ENCODE peak calls at places on chromosomes 4 and X, in ten cellular contexts. G, A, K, J, D, Y, C, H, T and Z are unnamed samples.
A peak's percentile ranks its signal among the peaks of the same experiment; 100 is the strongest.

GRCh38 chr4:73669410-73670183 is 49.4 kb upstream of the RASSF6 start:
- DNase-seq in C (no peak), A (peak; percentile 81), D (no peak), K (no peak), Y (peak; percentile 69), G (no peak), T (no peak), J (no peak), H (no peak), Z (no peak)

GRCh38 chr4:77196866-77197265 is 39.9 kb downstream of the CCNG2 start:
- DNase-seq in K (no peak), D (no peak), C (no peak), G (no peak), J (no peak), H (no peak), Y (no peak), A (no peak), T (no peak), Z (no peak)

GRCh38 chr4:103137446-103137827 is 37.8 kb upstream of the BDH2 start:
- DNase-seq in C (no peak), A (no peak), H (no peak), J (no peak), T (peak; percentile 84), D (no peak), Y (peak; percentile 14), K (peak; percentile 75), G (no peak), Z (no peak)

GRCh38 chr4:73998040-73999011 is at the start of gene CXCL5:
- DNase-seq in K (peak; percentile 68), Y (peak; percentile 69), A (peak; percentile 91), H (no peak), T (peak; percentile 29), J (no peak), C (peak; percentile 26), G (peak; percentile 66), D (no peak), Z (no peak)

GRCh38 chr4:8387615-8388266 is 52.8 kb downstream of the ACOX3 start:
- DNase-seq in A (no peak), G (no peak), Y (no peak), H (no peak), J (no peak), T (peak; percentile 32), D (no peak), K (peak; percentile 52), C (no peak), Z (no peak)

GRCh38 chr4:48939785-48940184 is 33.2 kb upstream of the OCIAD2 start:
- DNase-seq in Y (peak; percentile 79), T (peak; percentile 96), G (no peak), K (peak; percentile 95), A (peak; percentile 75), D (peak; percentile 71), J (no peak), C (no peak), H (no peak), Z (peak; percentile 54)

GRCh38 chrX:74925210-74926088 is at the start of gene NEXMIF:
- DNase-seq in D (no peak), K (peak; percentile 30), H (peak; percentile 63), A (peak; percentile 23), Y (no peak), G (peak; percentile 46), J (no peak), T (peak; percentile 1), C (no peak), Z (no peak)

GRCh38 chrX:11193035-11193469 is 81.9 kb downstream of the HCCS start:
- DNase-seq in C (no peak), H (no peak), Y (peak; percentile 47), G (no peak), D (peak; percentile 6), K (peak; percentile 38), A (peak; percentile 32), T (peak; percentile 81), J (no peak), Z (no peak)

GRCh38 chrX:155225774-155226173 is 9.5 kb downstream of the VBP1 start:
- DNase-seq in A (no peak), C (no peak), D (no peak), T (no peak), J (no peak), Y (no peak), K (no peak), H (no peak), G (no peak), Z (no peak)

GRCh38 chr4:165326831-165327210 is 648 bp upstream of the MSMO1 start:
- DNase-seq in K (peak; percentile 50), T (peak; percentile 46), G (peak; percentile 55), J (no peak), D (no peak), C (no peak), Y (no peak), A (peak; percentile 38), H (no peak), Z (no peak)

GRCh38 chr4:145956288-145956890 is 17.8 kb upstream of the ZNF827 start:
- DNase-seq in D (no peak), C (no peak), K (peak; percentile 44), J (no peak), T (no peak), G (no peak), H (no peak), Y (peak; percentile 43), A (peak; percentile 60), Z (no peak)

GRCh38 chrX:84735025-84735424 is 232.8 kb upstream of the HDX start:
- DNase-seq in T (peak; percentile 89), Y (peak; percentile 1), C (no peak), J (no peak), H (no peak), G (no peak), D (no peak), K (peak; percentile 82), A (no peak), Z (no peak)

GRCh38 chr4:106369456-106370060 is 980 bp upstream of the GIMD1 start:
- DNase-seq in H (no peak), T (peak; percentile 74), D (peak; percentile 75), C (no peak), Y (peak; percentile 92), J (peak; percentile 79), G (no peak), A (peak; percentile 84), K (peak; percentile 80), Z (peak; percentile 53)

DNA sequence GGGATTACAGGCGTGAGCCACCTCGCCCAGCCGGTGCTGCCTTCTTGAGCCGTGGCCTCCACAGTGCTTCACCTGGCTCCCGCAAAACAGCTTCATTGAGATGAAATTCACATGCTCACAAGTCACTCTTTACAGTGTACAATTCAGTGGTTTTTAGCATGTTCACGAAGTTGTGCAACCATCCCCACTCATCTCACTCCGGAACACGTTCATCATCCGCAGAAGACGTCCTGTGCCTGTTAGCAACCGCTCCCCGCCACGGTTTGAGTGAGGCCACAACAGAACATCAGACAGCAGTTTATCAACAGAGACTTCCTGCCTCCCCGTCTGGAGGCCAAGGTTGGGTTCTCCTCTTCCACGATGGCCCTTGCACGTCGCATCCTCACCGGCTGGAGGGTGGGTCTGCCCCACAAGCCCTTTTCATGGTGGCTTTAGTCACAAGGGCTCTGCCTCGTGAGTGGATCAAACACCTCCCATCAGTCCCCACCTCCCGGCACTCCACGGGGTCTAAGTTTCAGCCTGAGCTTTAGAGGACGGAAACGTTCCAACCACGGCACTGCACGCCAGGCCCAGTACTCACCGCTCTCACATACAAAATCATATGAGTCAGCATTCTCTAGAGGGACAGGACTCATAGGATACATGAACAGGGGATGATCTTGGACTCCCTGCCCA is 29.6 kb upstream of the SPON2 start:
- DNase-seq in K (no peak), T (no peak), G (peak; percentile 68), A (peak; percentile 95), H (peak; percentile 73), Y (no peak), C (peak; percentile 40), D (no peak), J (no peak), Z (no peak)
- H3K4me3 ChIP-seq in K (no peak overlapping the region), T (no peak overlapping the region), G (peak overlapping the region; percentile 38), A (no peak overlapping the region), H (no peak overlapping the region), Y (no peak overlapping the region), C (peak overlapping the region; percentile 36), D (no peak overlapping the region), J (no peak overlapping the region), Z (no peak overlapping the region)

GRCh38 chr4:82528868-82529267 is 32.9 kb downstream of the TMEM150C start:
- DNase-seq in Y (no peak), K (no peak), T (no peak), A (peak; percentile 15), G (no peak), J (no peak), C (no peak), D (no peak), H (no peak), Z (no peak)
- TF ChIP-seq CTCF in Y (no peak), K (no peak), T (no peak), A (no peak), G (no peak), J (no peak), C (no peak), D (no peak), H (no peak), Z (no peak)

GRCh38 chr4:118889313-118889694 is 650 bp downstream of the SYNPO2 start:
- DNase-seq in T (no peak), D (no peak), Y (peak; percentile 13), G (no peak), K (no peak), J (no peak), A (no peak), H (no peak), C (no peak), Z (no peak)
- H3K4me3 ChIP-seq in T (no peak overlapping the region), D (peak overlapping the region; percentile 54), Y (peak overlapping the region; percentile 74), G (peak overlapping the region; percentile 45), K (peak overlapping the region; percentile 47), J (peak overlapping the region; percentile 59), A (peak overlapping the region; percentile 75), H (peak overlapping the region; percentile 92), C (peak overlapping the region; percentile 71), Z (peak overlapping the region; percentile 74)

GRCh38 chr4:13907255-13907751 is 279.8 kb upstream of the BOD1L1 start:
- DNase-seq in A (peak; percentile 91), K (peak; percentile 93), G (no peak), T (peak; percentile 98), C (no peak), Y (peak; percentile 95), J (no peak), D (peak; percentile 94), H (no peak), Z (peak; percentile 98)
- TF ChIP-seq CTCF in A (peak; percentile 29), K (no peak), G (no peak), T (no peak), C (no peak), Y (peak; percentile 35), J (no peak), D (peak; percentile 40), H (no peak), Z (peak; percentile 59)

DNA sequence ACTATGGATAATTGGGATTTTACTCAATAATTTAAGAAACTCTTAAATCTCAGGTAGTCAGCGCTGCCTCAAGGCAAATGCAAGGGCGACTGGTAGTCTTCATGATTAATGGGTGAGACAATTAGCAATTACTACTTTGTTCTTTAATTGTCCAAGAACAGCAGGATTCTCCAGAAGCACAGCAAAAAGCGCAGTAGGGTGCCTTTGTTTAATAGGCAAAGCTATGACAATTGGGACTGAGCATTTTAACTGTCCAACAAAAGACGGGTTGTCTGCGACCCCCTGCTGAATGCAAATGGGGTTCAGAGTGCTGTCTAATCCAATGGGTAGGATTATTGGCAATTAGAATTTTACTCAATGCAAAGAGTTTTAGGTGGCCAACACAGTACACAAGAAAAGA is 286.1 kb downstream of the CHIC1 start:
- DNase-seq in T (no peak), K (no peak), D (no peak), A (no peak), Y (no peak), H (no peak), G (no peak), J (no peak), C (no peak), Z (no peak)
- H3K4me3 ChIP-seq in T (no peak overlapping the region), K (no peak overlapping the region), D (no peak overlapping the region), A (no peak overlapping the region), Y (peak overlapping the region; percentile 62), H (no peak overlapping the region), G (no peak overlapping the region), J (no peak overlapping the region), C (no peak overlapping the region), Z (no peak overlapping the region)